ENCODE peak calls at places on chromosomes 5 and 9, in five cellular contexts. Y is GDM1, V is choroid plexus epithelial cell, T is H4, N is NCI-H1417. C is an unnamed sample.

GRCh38 chr9:123872710-123873109 is 57.2 kb downstream of the DENND1A start:
- DNase-seq in T (no peak), N (no peak), Y (no peak), V (no peak), C (no peak)

GRCh38 chr5:79890119-79890870 is 100.8 kb downstream of the MTX3 start:
- DNase-seq in T (no peak), V (no peak), N (no peak), Y (no peak), C (no peak)

GRCh38 chr9:122265265-122265900 is 701 bp downstream of the MRRF start:
- DNase-seq in N (no peak), Y (peak), T (peak), V (peak), C (peak)

GRCh38 chr9:621199-621860 is 220.2 kb upstream of the DMRT1 start:
- DNase-seq in V (peak), T (no peak), N (no peak), Y (no peak), C (no peak)

GRCh38 chr9:135960328-135961276 is 571 bp downstream of the UBAC1 start:
- DNase-seq in N (no peak), Y (no peak), T (no peak), V (peak), C (no peak)

GRCh38 chr5:159211712-159212111 is 2.4 kb upstream of the RNF145 start:
- DNase-seq in N (peak), T (no peak), V (no peak), Y (peak), C (no peak)

GRCh38 chr5:14935341-14935740 is 63.8 kb upstream of the ANKH start:
- DNase-seq in V (no peak), N (no peak), T (no peak), Y (no peak), C (no peak)

GRCh38 chr9:105608685-105609598 is 51.0 kb downstream of the FKTN start:
- DNase-seq in V (peak), Y (no peak), T (peak), N (peak), C (peak)

GRCh38 chr9:99112750-99113417 is 8.0 kb downstream of the TGFBR1 start:
- DNase-seq in N (no peak), Y (no peak), T (no peak), V (no peak), C (no peak)

GRCh38 chr5:142664634-142665033 is 21.3 kb downstream of the FGF1 start:
- DNase-seq in Y (no peak), N (no peak), T (no peak), V (no peak), C (no peak)

GRCh38 chr5:133303298-133303697 is 251.5 kb downstream of the HSPA4 start:
- DNase-seq in N (no peak), Y (no peak), T (no peak), V (no peak), C (no peak)

GRCh38 chr9:132877818-132878694 is at the start of gene AK8:
- DNase-seq in Y (peak), T (peak), N (peak), V (peak), C (peak)

GRCh38 chr9:120924698-120925534 is 1.7 kb downstream of the TRAF1 start:
- DNase-seq in T (no peak), V (no peak), N (no peak), Y (no peak), C (no peak)

GRCh38 chr9:108994695-108995094 is 18.6 kb downstream of the CTNNAL1 start:
- DNase-seq in Y (peak), T (no peak), N (no peak), V (peak), C (no peak)

GRCh38 chr5:154271936-154272514 is 81.5 kb downstream of the GALNT10 start:
- DNase-seq in V (no peak), T (no peak), Y (no peak), N (peak), C (no peak)

GRCh38 chr5:573976-574375 is 38.2 kb upstream of the CEP72 start:
- DNase-seq in Y (no peak), T (no peak), N (no peak), V (no peak), C (peak)

GRCh38 chr9:70466976-70467551 is 52.6 kb upstream of the KLF9 start:
- DNase-seq in Y (no peak), T (no peak), N (no peak), V (peak), C (no peak)

GRCh38 chr9:100595391-100596199 is 17.7 kb downstream of the CAVIN4 start:
- DNase-seq in T (peak), Y (peak), V (peak), N (peak), C (peak)

GRCh38 chr5:36237756-36238155 is 4.0 kb downstream of the NADK2 start:
- DNase-seq in Y (no peak), T (no peak), V (no peak), N (no peak), C (no peak)

GRCh38 chr5:83340511-83340918 is 131.0 kb upstream of the VCAN start:
- DNase-seq in Y (no peak), N (no peak), V (no peak), T (no peak), C (no peak)

GRCh38 chr9:135338546-135338945 is 141.0 kb upstream of the PPP1R26 start:
- DNase-seq in T (no peak), Y (no peak), V (no peak), N (no peak), C (no peak)

GRCh38 chr5:169097374-169097831 is 203.5 kb downstream of the SLIT3 start:
- DNase-seq in T (peak), N (no peak), V (no peak), Y (no peak), C (no peak)

GRCh38 chr5:149060325-149060724 is 2.5 kb downstream of the SH3TC2 start:
- DNase-seq in V (peak), Y (peak), T (no peak), N (no peak), C (peak)

GRCh38 chr9:17531642-17532254 is 47.1 kb upstream of the SH3GL2 start:
- DNase-seq in T (peak), Y (no peak), V (peak), N (peak), C (peak)

GRCh38 chr5:179416906-179417470 is 71.7 kb upstream of the ADAMTS2 start:
- DNase-seq in Y (no peak), V (no peak), T (no peak), N (no peak), C (no peak)

GRCh38 chr5:123855630-123856029 is 343.7 kb downstream of the CSNK1G3 start:
- DNase-seq in V (no peak), Y (no peak), N (no peak), T (no peak), C (peak)

GRCh38 chr9:14372437-14373318 is 58.7 kb upstream of the NFIB start:
- DNase-seq in Y (no peak), T (peak), N (peak), V (peak), C (peak)

GRCh38 chr5:172543484-172544298 is 89.4 kb upstream of the SH3PXD2B start:
- DNase-seq in V (no peak), N (no peak), T (no peak), Y (no peak), C (peak)

GRCh38 chr5:137498301-137498735 is 808 bp downstream of the SPOCK1 start:
- DNase-seq in Y (no peak), T (no peak), N (peak), V (peak), C (peak)

GRCh38 chr9:127447416-127448111 is 3.6 kb downstream of the RPL12 start:
- DNase-seq in T (no peak), Y (no peak), N (no peak), V (no peak), C (no peak)

GRCh38 chr9:136762915-136763648 is 1.2 kb downstream of the LCN15 start:
- DNase-seq in V (peak), T (no peak), N (peak), Y (no peak), C (no peak)

GRCh38 chr9:1536522-1537170 is 478.5 kb upstream of the SMARCA2 start:
- DNase-seq in V (no peak), T (no peak), N (no peak), Y (no peak), C (no peak)

GRCh38 chr9:4833781-4834560 is 41.2 kb downstream of the RCL1 start:
- DNase-seq in Y (no peak), T (no peak), V (peak), N (no peak), C (no peak)

GRCh38 chr5:38598994-38599611 is 42.7 kb upstream of the LIFR start:
- DNase-seq in T (peak), Y (no peak), N (no peak), V (peak), C (no peak)

GRCh38 chr5:92777421-92777820 is 803.6 kb downstream of the NR2F1-AS1 start:
- DNase-seq in T (no peak), V (no peak), Y (no peak), N (no peak), C (no peak)